ENCODE peak calls at places on chromosomes 3 and 15, in six cellular contexts. One of them, this sample, is unnamed.

GRCh38 chr3:172039352-172040077 is at the start of gene FNDC3B:
- DNase-seq in IMR-90: peak
- DNase-seq in H9: peak
- DNase-seq in mesenchymal stem cell: peak
- DNase-seq in trophoblast cell: peak
- DNase-seq in H1: peak
- DNase-seq in this sample: peak

GRCh38 chr3:147934316-147935188 is 525.4 kb downstream of the ZIC1 start:
- DNase-seq in IMR-90: no peak
- DNase-seq in H9: peak
- DNase-seq in mesenchymal stem cell: no peak
- DNase-seq in trophoblast cell: no peak
- DNase-seq in H1: no peak
- DNase-seq in this sample: no peak

GRCh38 chr3:27721717-27722564 is at the start of gene EOMES:
- DNase-seq in IMR-90: no peak
- DNase-seq in H9: peak
- DNase-seq in mesenchymal stem cell: peak
- DNase-seq in trophoblast cell: peak
- DNase-seq in H1: peak
- DNase-seq in this sample: no peak

GRCh38 chr3:183260167-183260904 is 7.3 kb downstream of the B3GNT5 start:
- DNase-seq in IMR-90: no peak
- DNase-seq in H9: no peak
- DNase-seq in mesenchymal stem cell: no peak
- DNase-seq in trophoblast cell: no peak
- DNase-seq in H1: no peak
- DNase-seq in this sample: no peak

GRCh38 chr15:90957105-90957790 is 2.6 kb downstream of the RCCD1 start:
- DNase-seq in IMR-90: peak
- DNase-seq in H9: peak
- DNase-seq in mesenchymal stem cell: peak
- DNase-seq in trophoblast cell: no peak
- DNase-seq in H1: peak
- DNase-seq in this sample: no peak

GRCh38 chr3:184812845-184813157 is 835 bp downstream of the VPS8 start:
- DNase-seq in IMR-90: no peak
- DNase-seq in H9: no peak
- DNase-seq in mesenchymal stem cell: no peak
- DNase-seq in trophoblast cell: no peak
- DNase-seq in H1: no peak
- DNase-seq in this sample: no peak

GRCh38 chr3:177137774-177138705 is 59.2 kb downstream of the TBL1XR1 start:
- DNase-seq in IMR-90: no peak
- DNase-seq in H9: no peak
- DNase-seq in mesenchymal stem cell: no peak
- DNase-seq in trophoblast cell: no peak
- DNase-seq in H1: no peak
- DNase-seq in this sample: no peak

GRCh38 chr15:40063563-40064011 is 24.6 kb upstream of the SRP14 start:
- DNase-seq in IMR-90: peak
- DNase-seq in H9: no peak
- DNase-seq in mesenchymal stem cell: peak
- DNase-seq in trophoblast cell: no peak
- DNase-seq in H1: no peak
- DNase-seq in this sample: no peak

GRCh38 chr3:197487911-197488391 is 67.8 kb downstream of the BDH1 start:
- DNase-seq in IMR-90: peak
- DNase-seq in H9: no peak
- DNase-seq in mesenchymal stem cell: peak
- DNase-seq in trophoblast cell: peak
- DNase-seq in H1: no peak
- DNase-seq in this sample: no peak

GRCh38 chr3:152331018-152331541 is 62.4 kb downstream of the MBNL1 start:
- DNase-seq in IMR-90: peak
- DNase-seq in H9: no peak
- DNase-seq in mesenchymal stem cell: peak
- DNase-seq in trophoblast cell: no peak
- DNase-seq in H1: no peak
- DNase-seq in this sample: no peak

GRCh38 chr3:50509715-50510114 is 6.3 kb upstream of the CACNA2D2 start:
- DNase-seq in IMR-90: no peak
- DNase-seq in H9: no peak
- DNase-seq in mesenchymal stem cell: no peak
- DNase-seq in trophoblast cell: no peak
- DNase-seq in H1: no peak
- DNase-seq in this sample: no peak

GRCh38 chr3:134299888-134300206 is 49.2 kb upstream of the RYK start:
- DNase-seq in IMR-90: no peak
- DNase-seq in H9: no peak
- DNase-seq in mesenchymal stem cell: no peak
- DNase-seq in trophoblast cell: no peak
- DNase-seq in H1: no peak
- DNase-seq in this sample: no peak

GRCh38 chr3:5038243-5038642 is 59.0 kb downstream of the BHLHE40 start:
- DNase-seq in IMR-90: no peak
- DNase-seq in H9: no peak
- DNase-seq in mesenchymal stem cell: no peak
- DNase-seq in trophoblast cell: no peak
- DNase-seq in H1: no peak
- DNase-seq in this sample: no peak

GRCh38 chr3:180290300-180290699 is 253.6 kb upstream of the PEX5L start:
- DNase-seq in IMR-90: no peak
- DNase-seq in H9: no peak
- DNase-seq in mesenchymal stem cell: no peak
- DNase-seq in trophoblast cell: no peak
- DNase-seq in H1: no peak
- DNase-seq in this sample: no peak

GRCh38 chr15:92377083-92377789 is 16.4 kb upstream of the ST8SIA2 start:
- DNase-seq in IMR-90: no peak
- DNase-seq in H9: no peak
- DNase-seq in mesenchymal stem cell: no peak
- DNase-seq in trophoblast cell: no peak
- DNase-seq in H1: no peak
- DNase-seq in this sample: no peak
- H4K91ac ChIP-seq in IMR-90: no peak
- H4K91ac ChIP-seq in H9: no peak
- H4K91ac ChIP-seq in mesenchymal stem cell: no peak
- H4K91ac ChIP-seq in trophoblast cell: no peak
- H4K91ac ChIP-seq in H1: no peak
- H4K91ac ChIP-seq in this sample: no peak

GRCh38 chr15:60534051-60534450 is 55.1 kb upstream of the ICE2 start:
- DNase-seq in IMR-90: no peak
- DNase-seq in H9: no peak
- DNase-seq in mesenchymal stem cell: no peak
- DNase-seq in trophoblast cell: no peak
- DNase-seq in H1: no peak
- DNase-seq in this sample: no peak
- H3K9ac ChIP-seq in IMR-90: no peak
- H3K9ac ChIP-seq in H9: no peak
- H3K9ac ChIP-seq in mesenchymal stem cell: no peak
- H3K9ac ChIP-seq in trophoblast cell: no peak
- H3K9ac ChIP-seq in H1: no peak
- H3K9ac ChIP-seq in this sample: no peak

GRCh38 chr3:78690806-78691205 is 1077.0 kb downstream of the ROBO1 start:
- DNase-seq in IMR-90: peak
- DNase-seq in H9: no peak
- DNase-seq in mesenchymal stem cell: no peak
- DNase-seq in trophoblast cell: no peak
- DNase-seq in H1: no peak
- DNase-seq in this sample: no peak
- H4K91ac ChIP-seq in IMR-90: no peak
- H4K91ac ChIP-seq in H9: no peak
- H4K91ac ChIP-seq in mesenchymal stem cell: no peak
- H4K91ac ChIP-seq in trophoblast cell: no peak
- H4K91ac ChIP-seq in H1: no peak
- H4K91ac ChIP-seq in this sample: no peak

GRCh38 chr3:49462222-49462621 is 7.8 kb upstream of the DAG1 start:
- DNase-seq in IMR-90: peak
- DNase-seq in H9: no peak
- DNase-seq in mesenchymal stem cell: peak
- DNase-seq in trophoblast cell: peak
- DNase-seq in H1: no peak
- DNase-seq in this sample: no peak

GRCh38 chr3:49461443-49462171 is 8.5 kb upstream of the DAG1 start:
- DNase-seq in IMR-90: peak
- DNase-seq in H9: peak
- DNase-seq in mesenchymal stem cell: peak
- DNase-seq in trophoblast cell: peak
- DNase-seq in H1: peak
- DNase-seq in this sample: no peak

GRCh38 chr3:49469037-49469875 is 811 bp upstream of the DAG1 start:
- DNase-seq in IMR-90: peak
- DNase-seq in H9: peak
- DNase-seq in mesenchymal stem cell: peak
- DNase-seq in trophoblast cell: peak
- DNase-seq in H1: peak
- DNase-seq in this sample: no peak

GRCh38 chr3:49466047-49466446 is 4.0 kb upstream of the DAG1 start:
- DNase-seq in IMR-90: no peak
- DNase-seq in H9: no peak
- DNase-seq in mesenchymal stem cell: no peak
- DNase-seq in trophoblast cell: no peak
- DNase-seq in H1: no peak
- DNase-seq in this sample: no peak

GRCh38 chr3:49465269-49466034 is 4.6 kb upstream of the DAG1 start:
- DNase-seq in IMR-90: no peak
- DNase-seq in H9: no peak
- DNase-seq in mesenchymal stem cell: no peak
- DNase-seq in trophoblast cell: peak
- DNase-seq in H1: no peak
- DNase-seq in this sample: no peak
- H3K9ac ChIP-seq in IMR-90: no peak
- H3K9ac ChIP-seq in H9: no peak
- H3K9ac ChIP-seq in mesenchymal stem cell: no peak
- H3K9ac ChIP-seq in trophoblast cell: no peak
- H3K9ac ChIP-seq in H1: no peak
- H3K9ac ChIP-seq in this sample: no peak

GRCh38 chr15:98288091-98288590 is 327.6 kb downstream of the ARRDC4 start:
- DNase-seq in IMR-90: no peak
- DNase-seq in H9: no peak
- DNase-seq in mesenchymal stem cell: no peak
- DNase-seq in trophoblast cell: no peak
- DNase-seq in H1: no peak
- DNase-seq in this sample: no peak
- H4K91ac ChIP-seq in IMR-90: no peak
- H4K91ac ChIP-seq in H9: no peak
- H4K91ac ChIP-seq in mesenchymal stem cell: no peak
- H4K91ac ChIP-seq in trophoblast cell: no peak
- H4K91ac ChIP-seq in H1: no peak
- H4K91ac ChIP-seq in this sample: no peak

GRCh38 chr15:60967728-60968127 is 261.4 kb downstream of the RORA start:
- DNase-seq in IMR-90: no peak
- DNase-seq in H9: no peak
- DNase-seq in mesenchymal stem cell: no peak
- DNase-seq in trophoblast cell: no peak
- DNase-seq in H1: no peak
- DNase-seq in this sample: no peak

GRCh38 chr15:60964527-60964926 is 264.6 kb downstream of the RORA start:
- DNase-seq in IMR-90: no peak
- DNase-seq in H9: peak
- DNase-seq in mesenchymal stem cell: no peak
- DNase-seq in trophoblast cell: no peak
- DNase-seq in H1: no peak
- DNase-seq in this sample: no peak

GRCh38 chr15:60969658-60970057 is 259.4 kb downstream of the RORA start:
- DNase-seq in IMR-90: no peak
- DNase-seq in H9: no peak
- DNase-seq in mesenchymal stem cell: no peak
- DNase-seq in trophoblast cell: no peak
- DNase-seq in H1: no peak
- DNase-seq in this sample: no peak

GRCh38 chr15:60966316-60966715 is 262.8 kb downstream of the RORA start:
- DNase-seq in IMR-90: peak
- DNase-seq in H9: no peak
- DNase-seq in mesenchymal stem cell: no peak
- DNase-seq in trophoblast cell: no peak
- DNase-seq in H1: no peak
- DNase-seq in this sample: no peak

GRCh38 chr15:60966746-60967145 is 262.4 kb downstream of the RORA start:
- DNase-seq in IMR-90: no peak
- DNase-seq in H9: no peak
- DNase-seq in mesenchymal stem cell: no peak
- DNase-seq in trophoblast cell: no peak
- DNase-seq in H1: no peak
- DNase-seq in this sample: no peak
- H3K9ac ChIP-seq in IMR-90: no peak
- H3K9ac ChIP-seq in H9: no peak
- H3K9ac ChIP-seq in mesenchymal stem cell: no peak
- H3K9ac ChIP-seq in trophoblast cell: no peak
- H3K9ac ChIP-seq in H1: no peak
- H3K9ac ChIP-seq in this sample: no peak

GRCh38 chr15:70646169-70646568 is 117.2 kb downstream of the UACA start:
- DNase-seq in IMR-90: no peak
- DNase-seq in H9: no peak
- DNase-seq in mesenchymal stem cell: no peak
- DNase-seq in trophoblast cell: no peak
- DNase-seq in H1: no peak
- DNase-seq in this sample: no peak

GRCh38 chr15:70647396-70647795 is 116.0 kb downstream of the UACA start:
- DNase-seq in IMR-90: no peak
- DNase-seq in H9: no peak
- DNase-seq in mesenchymal stem cell: no peak
- DNase-seq in trophoblast cell: no peak
- DNase-seq in H1: no peak
- DNase-seq in this sample: no peak

GRCh38 chr15:70643106-70643782 is 120.1 kb downstream of the UACA start:
- DNase-seq in IMR-90: no peak
- DNase-seq in H9: no peak
- DNase-seq in mesenchymal stem cell: no peak
- DNase-seq in trophoblast cell: no peak
- DNase-seq in H1: no peak
- DNase-seq in this sample: no peak

DNA sequence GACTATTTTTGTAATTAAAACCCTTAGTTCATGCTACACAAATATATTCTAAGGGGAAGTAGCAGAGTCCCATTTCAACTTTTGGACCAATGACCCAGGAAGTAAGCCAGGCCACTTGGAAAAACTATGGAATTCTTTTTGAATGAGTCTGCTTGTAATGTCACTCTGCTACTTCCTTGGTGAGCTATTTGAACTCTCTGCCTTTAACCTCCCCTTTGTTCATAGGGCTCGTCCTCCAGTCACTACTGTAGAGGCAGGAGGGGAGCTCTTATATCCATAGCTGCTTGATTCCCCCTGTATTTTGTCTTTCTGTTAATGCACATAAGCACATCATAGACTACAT is 119.6 kb downstream of the UACA start:
- DNase-seq in IMR-90: no peak
- DNase-seq in H9: no peak
- DNase-seq in mesenchymal stem cell: peak
- DNase-seq in trophoblast cell: no peak
- DNase-seq in H1: no peak
- DNase-seq in this sample: no peak
- H4K91ac ChIP-seq in IMR-90: peak
- H4K91ac ChIP-seq in H9: no peak
- H4K91ac ChIP-seq in mesenchymal stem cell: no peak
- H4K91ac ChIP-seq in trophoblast cell: no peak
- H4K91ac ChIP-seq in H1: no peak
- H4K91ac ChIP-seq in this sample: no peak

This sample was measured in neuronal stem cell.